ENCODE peak calls at places on chromosomes 16 and 17, in five cellular contexts. One of them, this sample, is unnamed.

GRCh38 chr16:12176051-12176450 is 199.5 kb downstream of the SNX29 start:
- DNase-seq in tibial artery: no peak
- DNase-seq in lung: no peak
- DNase-seq in adrenal gland: no peak
- DNase-seq in SJCRH30: no peak
- DNase-seq in this sample: no peak

GRCh38 chr17:27245230-27245696 is 48.7 kb upstream of the WSB1 start:
- DNase-seq in tibial artery: peak; percentile 95
- DNase-seq in lung: peak; percentile 87
- DNase-seq in adrenal gland: peak; percentile 81
- DNase-seq in SJCRH30: peak; percentile 96
- DNase-seq in this sample: peak; percentile 56

GRCh38 chr17:28807925-28808641 is 34.5 kb downstream of the FAM222B start:
- DNase-seq in tibial artery: no peak
- DNase-seq in lung: no peak
- DNase-seq in adrenal gland: peak; percentile 62
- DNase-seq in SJCRH30: peak; percentile 73
- DNase-seq in this sample: peak; percentile 53

GRCh38 chr17:57408064-57408811 is 151.9 kb downstream of the MSI2 start:
- DNase-seq in tibial artery: no peak
- DNase-seq in lung: no peak
- DNase-seq in adrenal gland: no peak
- DNase-seq in SJCRH30: no peak
- DNase-seq in this sample: no peak

GRCh38 chr17:3771140-3771539 is 29.8 kb downstream of the ITGAE start:
- DNase-seq in tibial artery: no peak
- DNase-seq in lung: no peak
- DNase-seq in adrenal gland: no peak
- DNase-seq in SJCRH30: no peak
- DNase-seq in this sample: no peak

GRCh38 chr16:74451951-74452758 is 30.9 kb upstream of the CLEC18B start:
- DNase-seq in tibial artery: no peak
- DNase-seq in lung: no peak
- DNase-seq in adrenal gland: no peak
- DNase-seq in SJCRH30: no peak
- DNase-seq in this sample: no peak

GRCh38 chr16:3696425-3697218 is 20.7 kb downstream of the TRAP1 start:
- DNase-seq in tibial artery: no peak
- DNase-seq in lung: no peak
- DNase-seq in adrenal gland: no peak
- DNase-seq in SJCRH30: no peak
- DNase-seq in this sample: no peak

GRCh38 chr16:11491524-11491923 is 95.2 kb downstream of the LITAF start:
- DNase-seq in tibial artery: no peak
- DNase-seq in lung: no peak
- DNase-seq in adrenal gland: no peak
- DNase-seq in SJCRH30: no peak
- DNase-seq in this sample: no peak

GRCh38 chr16:11354733-11355574 is 9.7 kb downstream of the RMI2 start:
- DNase-seq in tibial artery: no peak
- DNase-seq in lung: no peak
- DNase-seq in adrenal gland: peak; percentile 49
- DNase-seq in SJCRH30: peak; percentile 65
- DNase-seq in this sample: no peak

GRCh38 chr17:80804466-80804865 is 187.2 kb upstream of the CHMP6 start:
- DNase-seq in tibial artery: no peak
- DNase-seq in lung: no peak
- DNase-seq in adrenal gland: no peak
- DNase-seq in SJCRH30: no peak
- DNase-seq in this sample: no peak

GRCh38 chr17:79919862-79920720 is 80.9 kb upstream of the CBX4 start:
- DNase-seq in tibial artery: no peak
- DNase-seq in lung: no peak
- DNase-seq in adrenal gland: no peak
- DNase-seq in SJCRH30: no peak
- DNase-seq in this sample: no peak

GRCh38 chr16:80583466-80583865 is 42.7 kb downstream of the DYNLRB2 start:
- DNase-seq in tibial artery: no peak
- DNase-seq in lung: no peak
- DNase-seq in adrenal gland: peak; percentile 48
- DNase-seq in SJCRH30: no peak
- DNase-seq in this sample: no peak

GRCh38 chr16:71666264-71666663 is 40.3 kb downstream of the MARVELD3 start:
- DNase-seq in tibial artery: no peak
- DNase-seq in lung: no peak
- DNase-seq in adrenal gland: no peak
- DNase-seq in SJCRH30: no peak
- DNase-seq in this sample: no peak

DNA sequence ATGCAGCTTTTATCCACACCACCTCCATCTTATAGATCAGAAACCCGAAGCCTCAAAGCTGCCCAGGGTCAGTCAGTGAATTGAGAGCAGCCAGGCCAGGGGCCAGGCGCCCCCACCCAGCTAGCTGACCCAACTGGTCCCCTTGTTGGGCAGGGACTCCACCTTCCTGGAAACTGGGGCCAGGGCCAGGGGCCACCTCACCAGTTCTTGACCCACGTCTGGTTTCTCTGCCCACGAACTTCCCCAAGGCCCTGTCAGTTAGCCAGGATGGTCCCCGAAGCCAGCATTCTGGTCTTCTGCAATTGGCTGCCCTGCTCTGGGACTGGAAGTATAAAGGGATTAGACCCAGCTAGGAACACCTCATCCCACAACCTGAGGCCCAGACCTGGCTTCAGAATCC is 2.4 kb downstream of the FAM83G start:
- DNase-seq in tibial artery: no peak
- DNase-seq in lung: no peak
- DNase-seq in adrenal gland: no peak
- DNase-seq in SJCRH30: no peak
- DNase-seq in this sample: no peak
- H3K27ac ChIP-seq in tibial artery: peak overlapping the region; percentile 27
- H3K27ac ChIP-seq in lung: no peak overlapping the region
- H3K27ac ChIP-seq in adrenal gland: no peak overlapping the region
- H3K27ac ChIP-seq in SJCRH30: no peak overlapping the region
- H3K27ac ChIP-seq in this sample: no peak overlapping the region

DNA sequence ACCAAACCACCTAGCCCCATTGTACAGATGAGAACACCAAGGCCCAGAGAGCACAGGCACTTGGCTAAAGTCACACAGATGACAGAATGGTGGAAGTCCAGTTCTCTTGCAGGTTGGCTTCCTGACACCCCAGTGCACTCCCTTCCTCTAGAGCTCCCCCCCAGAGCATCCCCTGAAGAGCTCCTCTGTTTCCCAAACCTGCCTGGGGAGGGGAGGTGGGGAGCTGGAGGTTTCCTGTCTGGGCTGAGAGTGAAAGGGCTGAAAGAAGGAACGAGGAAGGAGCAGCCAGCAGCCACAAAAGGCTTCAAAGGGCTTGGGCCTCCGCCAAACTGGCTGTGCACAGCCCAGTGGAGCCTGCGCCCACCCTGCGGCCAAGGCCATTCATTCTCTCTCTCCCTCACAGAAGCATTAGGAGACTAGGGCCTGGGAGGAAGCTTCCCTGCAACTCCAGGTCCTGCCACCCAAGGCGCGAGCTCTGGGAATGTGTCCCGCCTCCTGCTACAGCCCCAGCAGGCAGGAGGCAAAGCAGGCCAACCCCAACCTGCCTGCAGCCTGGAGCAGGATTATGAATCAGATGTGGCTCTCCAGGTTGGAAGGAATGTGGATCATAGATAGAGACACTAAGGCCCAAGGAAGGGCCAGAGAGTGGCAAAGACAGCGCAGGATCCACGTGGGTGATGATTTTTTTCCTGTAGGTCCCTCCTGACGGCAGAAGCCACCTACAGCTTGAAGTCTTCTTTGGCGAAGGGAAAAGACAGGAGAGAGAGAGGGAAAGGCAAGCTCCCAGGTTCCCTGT is 913 bp downstream of the SLC13A5 start:
- DNase-seq in tibial artery: no peak
- DNase-seq in lung: no peak
- DNase-seq in adrenal gland: peak; percentile 46
- DNase-seq in SJCRH30: no peak
- DNase-seq in this sample: peak; percentile 52
- H3K27me3 ChIP-seq in tibial artery: peaks cover 56% of the 10 kb centered on the region
- H3K27me3 ChIP-seq in lung: no peaks in the 10 kb centered on the region
- H3K27me3 ChIP-seq in adrenal gland: peaks cover 29% of the 10 kb centered on the region
- H3K27me3 ChIP-seq in SJCRH30: no peaks in the 10 kb centered on the region
- H3K27me3 ChIP-seq in this sample: no peaks in the 10 kb centered on the region

GRCh38 chr17:77439382-77440013 is 298.7 kb downstream of the SEC14L1 start:
- DNase-seq in tibial artery: no peak
- DNase-seq in lung: no peak
- DNase-seq in adrenal gland: no peak
- DNase-seq in SJCRH30: peak; percentile 57
- DNase-seq in this sample: no peak
- H3K27ac ChIP-seq in tibial artery: no peak overlapping the region
- H3K27ac ChIP-seq in lung: no peak overlapping the region
- H3K27ac ChIP-seq in adrenal gland: peak overlapping the region; percentile 47
- H3K27ac ChIP-seq in SJCRH30: peak overlapping the region; percentile 81
- H3K27ac ChIP-seq in this sample: no peak overlapping the region

DNA sequence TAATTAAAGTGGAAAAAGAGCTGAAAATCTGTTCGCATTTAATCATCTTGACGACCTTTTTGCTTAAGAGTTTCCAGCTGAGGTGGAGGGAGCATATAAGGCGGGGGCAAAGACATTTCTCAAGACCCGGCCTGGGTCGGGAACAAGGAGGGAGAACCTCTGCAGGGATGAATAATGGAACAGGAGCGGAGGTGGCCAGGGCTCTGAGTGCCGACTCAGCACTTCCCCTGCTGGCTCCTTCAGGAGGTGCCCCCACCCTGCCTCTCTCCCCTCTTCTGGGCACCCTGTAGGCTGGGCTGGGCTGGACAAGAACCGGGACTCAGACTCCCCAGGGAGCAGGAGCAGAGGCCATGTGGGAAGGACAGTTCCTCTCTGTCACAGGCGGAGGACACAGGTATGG is 7.9 kb upstream of the NGFR start:
- DNase-seq in tibial artery: no peak
- DNase-seq in lung: no peak
- DNase-seq in adrenal gland: no peak
- DNase-seq in SJCRH30: no peak
- DNase-seq in this sample: no peak
- H3K27me3 ChIP-seq in tibial artery: peaks cover 50% of the 10 kb centered on the region
- H3K27me3 ChIP-seq in lung: no peaks in the 10 kb centered on the region
- H3K27me3 ChIP-seq in adrenal gland: peaks cover 21% of the 10 kb centered on the region
- H3K27me3 ChIP-seq in SJCRH30: peaks cover 5% of the 10 kb centered on the region
- H3K27me3 ChIP-seq in this sample: peaks cover 77% of the 10 kb centered on the region

DNA sequence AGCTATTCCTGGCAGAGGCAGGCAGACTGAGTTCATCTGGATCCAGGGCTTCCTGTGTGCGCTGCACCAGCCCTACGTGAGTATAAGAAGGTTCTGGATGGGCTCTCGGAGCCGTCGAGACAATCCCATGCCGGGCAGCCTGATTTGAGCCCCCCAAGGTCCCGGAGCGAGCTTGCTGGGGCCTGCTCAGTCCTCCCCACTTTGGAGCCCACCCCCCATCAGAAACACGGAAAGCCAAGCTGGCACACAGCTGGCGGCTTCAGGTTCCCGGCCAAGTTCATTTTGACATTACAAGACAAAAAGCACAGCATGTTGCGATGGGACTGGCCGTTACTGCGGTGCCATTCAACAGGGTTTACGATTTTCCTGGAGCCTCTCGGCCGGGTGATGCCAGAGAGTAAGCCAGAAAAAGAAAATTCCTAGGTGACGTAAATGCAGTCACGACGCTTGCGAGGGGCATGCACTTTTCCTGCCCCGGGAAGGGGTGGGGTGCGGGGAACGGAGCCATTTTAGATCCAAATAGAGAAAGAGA is 167.2 kb upstream of the FOXF1 start:
- DNase-seq in tibial artery: peak; percentile 89
- DNase-seq in lung: no peak
- DNase-seq in adrenal gland: peak; percentile 29
- DNase-seq in SJCRH30: peak; percentile 42
- DNase-seq in this sample: peak; percentile 83
- H3K27ac ChIP-seq in tibial artery: peak overlapping the region; percentile 57
- H3K27ac ChIP-seq in lung: no peak overlapping the region
- H3K27ac ChIP-seq in adrenal gland: peak overlapping the region; percentile 72
- H3K27ac ChIP-seq in SJCRH30: peak overlapping the region; percentile 60
- H3K27ac ChIP-seq in this sample: peak overlapping the region; percentile 91

GRCh38 chr16:21277927-21278706 is at the start of gene CRYM:
- DNase-seq in tibial artery: peak; percentile 76
- DNase-seq in lung: peak; percentile 55
- DNase-seq in adrenal gland: peak; percentile 53
- DNase-seq in SJCRH30: no peak
- DNase-seq in this sample: no peak

GRCh38 chr16:21277045-21277926 is 804 bp downstream of the CRYM start:
- DNase-seq in tibial artery: no peak
- DNase-seq in lung: no peak
- DNase-seq in adrenal gland: no peak
- DNase-seq in SJCRH30: no peak
- DNase-seq in this sample: peak; percentile 26

GRCh38 chr16:21281698-21282389 is 3.8 kb upstream of the CRYM start:
- DNase-seq in tibial artery: no peak
- DNase-seq in lung: no peak
- DNase-seq in adrenal gland: no peak
- DNase-seq in SJCRH30: no peak
- DNase-seq in this sample: no peak

GRCh38 chr16:21276090-21276489 is 2.0 kb downstream of the CRYM start:
- DNase-seq in tibial artery: no peak
- DNase-seq in lung: no peak
- DNase-seq in adrenal gland: no peak
- DNase-seq in SJCRH30: no peak
- DNase-seq in this sample: no peak

DNA sequence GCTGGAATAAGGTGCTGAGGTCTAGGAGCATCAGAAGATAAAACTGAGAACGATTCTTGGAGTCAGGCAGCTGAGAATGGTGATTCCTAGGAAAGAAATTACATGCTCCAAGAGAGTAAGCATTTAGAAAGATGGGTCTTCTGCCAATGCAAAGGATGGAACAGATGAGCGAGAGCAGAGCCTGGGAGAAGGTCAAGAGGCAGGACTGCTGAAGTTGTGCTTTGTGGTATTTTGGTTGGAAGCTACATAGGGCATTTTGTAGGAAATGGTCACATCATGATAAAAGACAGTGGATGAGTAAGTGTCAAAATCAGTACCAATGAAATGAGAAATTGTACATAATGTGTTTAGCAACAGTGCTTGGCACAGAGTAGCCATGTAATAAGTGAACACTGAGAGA is 1.4 kb upstream of the CRYM start:
- DNase-seq in tibial artery: no peak
- DNase-seq in lung: no peak
- DNase-seq in adrenal gland: no peak
- DNase-seq in SJCRH30: no peak
- DNase-seq in this sample: no peak
- H3K27me3 ChIP-seq in tibial artery: peaks cover 17% of the 10 kb centered on the region
- H3K27me3 ChIP-seq in lung: peaks cover 5% of the 10 kb centered on the region
- H3K27me3 ChIP-seq in adrenal gland: peaks cover 40% of the 10 kb centered on the region
- H3K27me3 ChIP-seq in SJCRH30: no peaks in the 10 kb centered on the region
- H3K27me3 ChIP-seq in this sample: peaks cover 83% of the 10 kb centered on the region